ENCODE peak calls at places on chromosome 4, in five cellular contexts. H is A549, F is lower lobe of right lung, G is choroid plexus epithelial cell, U is tibial artery. A is an unnamed sample.

GRCh38 chr4:8917868-8918783 is 46.5 kb upstream of the HMX1 start:
- DNase-seq in H (peak), F (peak), G (peak), U (peak), A (peak)

GRCh38 chr4:53646792-53647191 is 55.5 kb upstream of the LNX1 start:
- DNase-seq in H (no peak), F (no peak), G (no peak), U (no peak), A (no peak)

GRCh38 chr4:176286728-176287127 is 17.7 kb upstream of the ASB5 start:
- DNase-seq in H (no peak), F (no peak), G (no peak), U (no peak), A (no peak)

GRCh38 chr4:5887011-5887360 is 5.9 kb downstream of the CRMP1 start:
- DNase-seq in H (no peak), F (no peak), G (no peak), U (no peak), A (no peak)

GRCh38 chr4:143514432-143514831 is 930 bp downstream of the SMARCA5 start:
- DNase-seq in H (peak), F (peak), G (peak), U (peak), A (peak)

GRCh38 chr4:74640111-74640903 is 154.0 kb downstream of the BTC start:
- DNase-seq in H (no peak), F (no peak), G (peak), U (no peak), A (no peak)

GRCh38 chr4:87461281-87461700 is 38.9 kb downstream of the NUDT9 start:
- DNase-seq in H (peak), F (no peak), G (peak), U (no peak), A (no peak)

GRCh38 chr4:15851969-15852368 is 73.8 kb downstream of the CD38 start:
- DNase-seq in H (no peak), F (no peak), G (no peak), U (no peak), A (no peak)

GRCh38 chr4:185892165-185892564 is 80.2 kb upstream of the SORBS2 start:
- DNase-seq in H (no peak), F (no peak), G (peak), U (no peak), A (no peak)

GRCh38 chr4:60500860-60501259 is 699.3 kb upstream of the ADGRL3 start:
- DNase-seq in H (no peak), F (no peak), G (peak), U (no peak), A (no peak)

GRCh38 chr4:116925900-116926457 is 159.4 kb downstream of the TRAM1L1 start:
- DNase-seq in H (no peak), F (peak), G (peak), U (no peak), A (no peak)

GRCh38 chr4:174919886-174920423 is 1.8 kb downstream of the ADAM29 start:
- DNase-seq in H (no peak), F (no peak), G (no peak), U (no peak), A (no peak)

GRCh38 chr4:156293657-156294297 is 340.1 kb upstream of the CTSO start:
- DNase-seq in H (peak), F (no peak), G (peak), U (no peak), A (no peak)

GRCh38 chr4:5973033-5973432 is 45.2 kb downstream of the C4orf50 start:
- DNase-seq in H (no peak), F (no peak), G (no peak), U (peak), A (no peak)

GRCh38 chr4:156945532-156945931 is 26.1 kb downstream of the PDGFC start:
- DNase-seq in H (no peak), F (no peak), G (no peak), U (no peak), A (no peak)

DNA sequence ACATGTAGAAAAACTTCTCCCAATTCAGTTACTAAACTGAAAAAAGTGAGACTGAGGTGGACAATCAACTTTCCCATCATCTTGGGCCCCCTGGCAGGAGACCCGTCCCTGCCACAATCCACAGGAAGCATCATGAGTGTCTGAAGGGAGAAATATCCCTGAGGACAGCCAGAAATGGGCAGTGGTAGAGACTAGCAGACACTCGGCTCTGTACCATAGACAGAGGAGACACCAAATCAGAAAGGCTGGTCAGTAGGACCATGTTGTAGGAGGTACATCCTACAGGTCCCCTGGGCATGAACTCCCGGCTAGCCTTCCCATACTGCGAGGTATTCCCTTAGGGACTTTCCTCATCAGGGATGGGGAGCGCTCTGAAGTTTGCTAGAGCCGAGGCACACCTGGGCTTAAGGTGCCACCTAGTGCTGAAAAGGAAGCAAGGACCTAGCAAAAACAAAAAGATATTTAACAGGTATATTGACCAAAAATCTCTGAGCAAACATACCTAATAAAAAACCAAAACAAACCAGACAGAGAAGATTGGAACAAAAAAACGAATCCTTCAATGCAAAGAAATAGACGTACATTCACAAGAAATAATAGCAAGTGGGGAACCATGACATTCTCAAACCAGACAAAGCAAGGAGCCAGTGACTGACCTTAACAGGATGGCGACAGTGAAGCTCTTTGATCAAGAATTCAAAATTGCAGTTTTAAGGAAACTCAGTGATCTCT is 55.6 kb downstream of the HAUS3 start:
- DNase-seq in H (peak), F (no peak), G (peak), U (no peak), A (peak)
- TF ChIP-seq CTCF in H (peak), F (peak), G (peak), U (no peak), A (peak)

DNA sequence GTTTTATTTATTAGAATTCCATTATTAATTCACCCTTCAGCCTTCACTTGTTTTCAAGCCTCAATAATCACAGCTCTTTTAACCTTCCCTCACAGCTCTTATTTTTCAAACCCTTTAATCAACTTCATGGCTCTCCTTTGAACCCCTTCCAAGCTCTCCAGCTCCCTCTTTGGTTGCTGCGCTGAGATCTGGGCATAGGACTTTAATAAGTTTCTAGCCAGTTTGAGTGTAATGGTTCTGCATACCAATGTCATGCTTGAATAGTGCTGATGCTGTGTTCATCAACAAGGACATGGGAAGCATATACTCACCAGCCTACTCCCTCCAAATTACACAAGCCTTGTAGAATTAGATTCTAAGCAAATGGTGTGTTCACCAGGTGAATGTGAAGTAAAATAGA is 3.5 kb upstream of the RNF212 start:
- DNase-seq in H (no peak), F (no peak), G (peak), U (no peak), A (no peak)
- TF ChIP-seq CTCF in H (no peak), F (no peak), G (peak), U (no peak), A (no peak)

GRCh38 chr4:109752545-109752944 is 22.7 kb upstream of the PLA2G12A start:
- DNase-seq in H (no peak), F (no peak), G (no peak), U (no peak), A (no peak)

GRCh38 chr4:109748114-109748513 is 18.2 kb upstream of the PLA2G12A start:
- DNase-seq in H (no peak), F (no peak), G (no peak), U (no peak), A (no peak)

GRCh38 chr4:109751852-109752251 is 22.0 kb upstream of the PLA2G12A start:
- DNase-seq in H (no peak), F (no peak), G (no peak), U (no peak), A (no peak)

GRCh38 chr4:109749388-109750082 is 19.7 kb upstream of the PLA2G12A start:
- DNase-seq in H (no peak), F (no peak), G (no peak), U (no peak), A (no peak)

DNA sequence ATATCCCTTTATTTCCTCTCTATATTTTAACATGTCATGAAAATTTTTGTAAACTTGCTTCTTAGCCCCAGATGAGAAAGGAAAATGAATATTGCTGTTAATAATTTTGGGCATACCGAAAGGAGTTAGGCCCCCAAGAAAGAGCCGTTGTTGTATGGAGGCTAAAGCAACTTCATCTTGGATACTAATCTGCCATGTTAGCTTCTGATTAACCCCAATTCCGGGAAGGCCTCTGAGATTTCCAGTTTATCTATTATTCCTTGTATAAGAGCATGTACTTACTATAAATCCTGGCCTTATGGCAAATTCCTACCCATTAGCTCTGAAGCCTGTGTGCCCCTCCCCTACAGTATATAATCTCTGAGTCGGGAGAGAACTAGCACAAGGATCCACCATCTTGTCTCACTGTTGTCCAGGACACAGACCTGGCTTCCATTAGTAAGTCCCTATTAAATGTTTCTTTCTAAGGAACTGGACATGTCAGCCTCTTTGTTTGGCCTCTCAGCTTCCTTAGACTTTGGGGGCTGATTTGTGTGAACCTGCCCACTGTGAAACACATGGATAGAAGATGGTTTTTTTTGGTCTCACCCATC is 20.9 kb upstream of the PLA2G12A start:
- DNase-seq in H (no peak), F (no peak), G (no peak), U (no peak), A (no peak)
- TF ChIP-seq CTCF in H (no peak), F (no peak), G (no peak), U (no peak), A (no peak)

GRCh38 chr4:25001499-25001898 is 29.2 kb downstream of the LGI2 start:
- DNase-seq in H (no peak), F (no peak), G (no peak), U (no peak), A (no peak)

GRCh38 chr4:25007608-25008007 is 23.1 kb downstream of the LGI2 start:
- DNase-seq in H (no peak), F (peak), G (no peak), U (no peak), A (no peak)

GRCh38 chr4:24999392-25000104 is 31.2 kb downstream of the LGI2 start:
- DNase-seq in H (no peak), F (no peak), G (no peak), U (no peak), A (peak)

DNA sequence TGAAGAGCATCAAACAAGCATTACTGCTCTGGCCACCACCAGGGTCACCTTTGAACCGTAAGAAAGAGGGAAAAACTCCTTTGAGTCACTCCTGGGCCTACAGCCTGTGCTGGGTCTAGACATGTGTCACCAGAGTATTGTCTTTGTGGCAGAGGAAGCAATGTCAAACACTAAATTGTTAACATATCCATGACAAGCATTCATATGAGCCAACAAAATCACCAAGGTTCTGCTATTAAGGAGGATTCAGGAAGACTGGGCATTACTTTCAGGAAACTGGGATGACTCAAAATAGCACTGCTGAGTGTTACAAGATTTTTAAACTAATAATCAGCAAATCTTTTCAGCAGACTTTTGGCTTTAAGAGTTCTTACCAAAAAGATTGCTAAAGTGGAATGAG is 28.1 kb downstream of the LGI2 start:
- DNase-seq in H (no peak), F (no peak), G (no peak), U (no peak), A (no peak)
- TF ChIP-seq CTCF in H (no peak), F (no peak), G (no peak), U (no peak), A (no peak)

DNA sequence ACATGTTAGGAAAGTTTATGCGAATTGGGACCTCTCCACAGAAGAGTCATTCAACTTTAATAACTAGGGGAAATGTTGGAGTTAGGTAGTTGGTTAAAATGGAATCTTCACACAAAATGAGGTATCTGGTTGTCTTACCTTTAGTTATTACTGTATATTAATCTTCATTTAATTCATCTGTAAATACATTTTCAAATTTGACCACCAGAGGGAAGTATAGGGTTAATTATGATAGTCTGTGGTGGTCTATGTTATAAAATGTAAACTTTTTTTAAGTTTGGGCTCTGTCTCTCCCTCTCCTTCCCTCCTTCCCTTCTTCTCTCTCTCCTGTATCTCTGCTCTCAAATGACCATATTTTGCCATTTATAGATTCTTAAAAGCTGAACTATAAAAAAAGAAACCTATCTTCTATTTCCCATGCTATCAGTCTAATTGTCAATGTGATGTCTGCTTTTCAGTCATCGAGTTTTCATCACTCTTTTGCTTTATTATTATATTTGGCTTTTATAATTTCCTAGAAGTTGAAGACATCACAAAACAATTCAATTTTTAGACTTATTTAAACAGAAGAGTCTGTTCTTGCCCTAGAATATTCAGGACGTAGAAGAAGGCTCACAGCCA is 49.8 kb downstream of the TMEM144 start:
- DNase-seq in H (peak), F (no peak), G (peak), U (no peak), A (no peak)
- TF ChIP-seq CTCF in H (peak), F (peak), G (peak), U (peak), A (no peak)

GRCh38 chr4:168550071-168550766 is 53.4 kb downstream of the PALLD start:
- DNase-seq in H (no peak), F (no peak), G (peak), U (no peak), A (no peak)
- TF ChIP-seq CTCF in H (peak), F (no peak), G (no peak), U (no peak), A (no peak)